ENCODE peak calls at places on chromosomes 2 and 18, in six cellular contexts. F is A549, X is cardiac fibroblast, Q is upper lobe of left lung, D is uterus, O is adrenal gland. K is an unnamed sample.

GRCh38 chr2:200242553-200242952 is 63.9 kb upstream of the SPATS2L start:
- DNase-seq in O (no peak), D (no peak), X (no peak), Q (no peak), F (no peak), K (no peak)

GRCh38 chr2:33497177-33497787 is 20.8 kb downstream of the RASGRP3 start:
- DNase-seq in D (no peak), X (no peak), F (no peak), O (no peak), Q (no peak), K (no peak)

GRCh38 chr2:38750011-38750792 is 959 bp downstream of the SRSF7 start:
- DNase-seq in F (peak; percentile 37), X (peak; percentile 31), Q (peak; percentile 77), O (peak; percentile 45), D (peak; percentile 52), K (peak; percentile 68)

GRCh38 chr2:9991829-9992273 is 40.4 kb downstream of the GRHL1 start:
- DNase-seq in F (no peak), O (peak; percentile 47), X (peak; percentile 36), D (no peak), Q (no peak), K (no peak)

GRCh38 chr2:148124271-148124670 is 103.4 kb downstream of the MBD5 start:
- DNase-seq in D (no peak), X (no peak), Q (no peak), F (no peak), O (no peak), K (no peak)

GRCh38 chr2:201965550-201965949 is 68.1 kb upstream of the FZD7 start:
- DNase-seq in O (no peak), Q (no peak), F (peak; percentile 37), D (no peak), X (no peak), K (no peak)

GRCh38 chr2:151338115-151338514 is 19.3 kb upstream of the TNFAIP6 start:
- DNase-seq in O (no peak), D (no peak), Q (no peak), X (peak; percentile 84), F (no peak), K (no peak)

GRCh38 chr2:137938204-137938603 is 26.1 kb upstream of the HNMT start:
- DNase-seq in F (no peak), X (peak; percentile 67), Q (no peak), D (no peak), O (no peak), K (no peak)

GRCh38 chr2:29317077-29317517 is 201.9 kb downstream of the CLIP4 start:
- DNase-seq in X (peak; percentile 85), F (no peak), D (no peak), O (peak; percentile 16), Q (peak; percentile 25), K (no peak)

GRCh38 chr2:157593411-157593810 is 35.3 kb downstream of the ACVR1C start:
- DNase-seq in F (no peak), D (no peak), X (no peak), O (no peak), Q (no peak), K (no peak)

GRCh38 chr2:157592374-157592773 is 36.3 kb downstream of the ACVR1C start:
- DNase-seq in X (no peak), D (no peak), F (no peak), O (no peak), Q (no peak), K (no peak)

GRCh38 chr2:157601807-157602206 is 26.9 kb downstream of the ACVR1C start:
- DNase-seq in F (no peak), D (no peak), X (no peak), O (no peak), Q (no peak), K (no peak)

GRCh38 chr2:157592983-157593382 is 35.7 kb downstream of the ACVR1C start:
- DNase-seq in X (peak; percentile 52), O (no peak), F (peak; percentile 10), Q (no peak), D (no peak), K (no peak)

GRCh38 chr2:157596992-157597681 is 31.5 kb downstream of the ACVR1C start:
- DNase-seq in Q (peak; percentile 26), X (peak; percentile 30), O (no peak), D (no peak), F (peak; percentile 9), K (peak; percentile 8)
- TF ChIP-seq CTCF in Q (peak; percentile 25), X (peak; percentile 75), O (peak; percentile 38), D (peak; percentile 11), F (peak; percentile 39), K (peak; percentile 54)

GRCh38 chr18:56083889-56084288 is 495.9 kb upstream of the TCF4 start:
- DNase-seq in D (no peak), Q (no peak), O (no peak), X (peak; percentile 9), F (no peak), K (no peak)

GRCh38 chr18:56085561-56085960 is 497.6 kb upstream of the TCF4 start:
- DNase-seq in F (no peak), O (no peak), D (peak; percentile 73), Q (no peak), X (peak; percentile 94), K (no peak)

GRCh38 chr18:56086176-56086575 is 498.2 kb upstream of the TCF4 start:
- DNase-seq in D (no peak), Q (no peak), X (no peak), O (no peak), F (no peak), K (no peak)

GRCh38 chr18:56086786-56087185 is 498.8 kb upstream of the TCF4 start:
- DNase-seq in Q (no peak), D (no peak), X (no peak), O (no peak), F (no peak), K (no peak)

DNA sequence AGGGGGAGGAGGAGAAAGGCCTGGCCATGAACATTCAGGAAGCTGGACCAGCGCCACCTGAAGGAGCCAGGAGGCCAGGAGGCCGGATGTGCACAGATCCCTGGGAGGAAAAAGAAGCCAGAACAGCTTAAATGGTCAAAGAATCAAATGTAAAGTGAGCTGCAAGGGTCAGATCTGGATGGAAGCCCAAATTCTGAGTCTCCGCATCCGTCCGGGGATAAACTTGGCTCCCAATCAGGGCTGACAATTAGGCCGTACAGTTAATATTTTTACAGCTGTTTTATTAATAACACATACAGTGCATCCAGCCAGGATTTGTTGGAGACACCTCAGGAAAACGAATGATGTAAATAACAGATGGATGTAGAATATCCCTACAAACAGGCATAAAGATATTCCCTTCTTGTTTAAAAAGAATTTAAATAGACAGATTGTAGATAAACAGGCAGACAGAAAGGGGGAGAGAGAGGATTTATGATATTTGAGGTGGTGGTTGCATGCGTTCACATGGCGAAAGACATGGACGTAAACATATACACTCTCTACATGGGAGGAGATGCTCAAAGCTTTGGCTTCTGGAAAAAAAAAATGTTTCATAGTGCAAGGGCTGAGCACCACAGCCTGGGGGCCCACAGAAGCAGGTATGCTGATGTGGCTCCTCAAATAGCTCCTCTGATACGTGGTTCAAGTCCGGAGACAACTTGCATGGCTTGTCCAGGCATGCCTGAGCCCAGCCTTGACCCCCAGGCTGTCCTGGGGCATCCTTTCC is 495.3 kb upstream of the TCF4 start:
- DNase-seq in X (peak; percentile 61), F (no peak), D (peak; percentile 25), O (no peak), Q (no peak), K (peak; percentile 86)
- TF ChIP-seq CTCF in X (peak; percentile 41), F (no peak), D (no peak), O (no peak), Q (no peak), K (peak; percentile 16)

DNA sequence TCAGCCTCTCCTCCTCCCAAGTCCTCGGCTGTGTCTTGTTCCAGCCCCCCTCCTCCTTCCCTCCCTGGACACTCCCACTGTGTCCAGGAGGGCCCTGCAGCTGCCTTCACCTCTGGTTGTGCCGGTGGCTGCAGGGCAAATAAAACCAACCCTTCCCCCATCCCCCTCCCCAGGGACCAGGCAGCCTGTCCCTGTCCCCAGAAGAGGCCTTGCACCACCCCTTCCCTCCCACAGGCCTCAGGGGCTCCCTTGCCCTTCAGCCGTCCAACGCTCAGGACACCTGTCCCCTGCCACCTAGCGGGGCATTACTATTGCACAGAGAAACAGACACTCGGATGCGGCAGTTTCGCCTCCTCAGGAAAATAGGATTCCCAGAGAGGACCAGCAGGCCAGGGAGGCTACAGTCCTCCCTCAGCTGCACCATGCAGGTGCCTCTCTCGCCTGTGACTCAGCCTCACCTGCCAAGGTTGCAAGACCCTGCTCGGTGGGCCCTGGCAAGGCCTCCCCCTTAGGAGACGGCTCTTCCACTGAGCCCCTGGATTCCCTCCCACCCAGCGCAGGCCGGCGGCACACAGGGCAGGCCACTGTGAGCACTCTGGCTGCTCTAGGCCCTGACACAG is 5.5 kb upstream of the GPC1 start:
- DNase-seq in D (no peak), X (no peak), O (peak; percentile 13), Q (peak; percentile 18), F (no peak), K (no peak)
- TF ChIP-seq CTCF in D (no peak), X (no peak), O (no peak), Q (no peak), F (no peak), K (no peak)

DNA sequence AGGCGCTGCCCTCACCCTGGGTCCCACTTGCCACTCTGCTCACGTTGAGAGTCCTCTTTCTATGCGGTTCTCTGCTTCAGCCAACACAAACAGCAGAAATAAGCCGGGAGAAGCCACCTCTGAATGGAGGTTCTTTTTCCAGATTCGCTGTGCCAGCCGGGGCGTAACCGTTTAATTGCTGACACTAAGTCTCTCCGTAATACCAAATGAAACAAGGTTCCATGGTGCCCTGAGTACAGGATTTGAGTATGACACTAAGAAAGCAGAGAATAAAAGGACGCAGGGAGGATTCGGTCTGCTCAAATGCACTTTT is 37.6 kb downstream of the CTIF start:
- DNase-seq in O (no peak), X (no peak), Q (no peak), F (no peak), D (no peak), K (no peak)
- TF ChIP-seq CTCF in O (no peak), X (no peak), Q (no peak), F (no peak), D (no peak), K (no peak)